ENCODE peak calls at places on chromosomes 13 and 19, in eight cellular contexts. One of them, this sample, is unnamed.

GRCh38 chr19:1041835-1042685 is 2.2 kb downstream of the ABCA7 start:
- DNase-seq in brain microvascular endothelial cell: no peak
- DNase-seq in fibroblast of pulmonary artery: no peak
- DNase-seq in WERI-Rb-1: no peak
- DNase-seq in HCT116: peak; percentile 90
- DNase-seq in A673: peak; percentile 85
- DNase-seq in kidney epithelial cell: no peak
- DNase-seq in astrocyte of the spinal cord: no peak
- DNase-seq in this sample: no peak

GRCh38 chr19:55447421-55448174 is 4.5 kb upstream of the SHISA7 start:
- DNase-seq in brain microvascular endothelial cell: no peak
- DNase-seq in fibroblast of pulmonary artery: peak; percentile 35
- DNase-seq in WERI-Rb-1: no peak
- DNase-seq in HCT116: no peak
- DNase-seq in A673: peak; percentile 80
- DNase-seq in kidney epithelial cell: no peak
- DNase-seq in astrocyte of the spinal cord: peak; percentile 9
- DNase-seq in this sample: peak; percentile 74

GRCh38 chr19:46192990-46193650 is 36.4 kb upstream of the IGFL1 start:
- DNase-seq in brain microvascular endothelial cell: peak; percentile 79
- DNase-seq in fibroblast of pulmonary artery: peak; percentile 69
- DNase-seq in WERI-Rb-1: no peak
- DNase-seq in HCT116: no peak
- DNase-seq in A673: peak; percentile 68
- DNase-seq in kidney epithelial cell: no peak
- DNase-seq in astrocyte of the spinal cord: peak; percentile 17
- DNase-seq in this sample: peak; percentile 65

GRCh38 chr13:32136716-32137115 is 105.1 kb downstream of the FRY start:
- DNase-seq in brain microvascular endothelial cell: no peak
- DNase-seq in fibroblast of pulmonary artery: no peak
- DNase-seq in WERI-Rb-1: no peak
- DNase-seq in HCT116: no peak
- DNase-seq in A673: no peak
- DNase-seq in kidney epithelial cell: no peak
- DNase-seq in astrocyte of the spinal cord: no peak
- DNase-seq in this sample: no peak

GRCh38 chr13:40060318-40061007 is 405.0 kb downstream of the COG6 start:
- DNase-seq in brain microvascular endothelial cell: peak; percentile 79
- DNase-seq in fibroblast of pulmonary artery: peak; percentile 72
- DNase-seq in WERI-Rb-1: no peak
- DNase-seq in HCT116: no peak
- DNase-seq in A673: peak; percentile 87
- DNase-seq in kidney epithelial cell: no peak
- DNase-seq in astrocyte of the spinal cord: peak; percentile 79
- DNase-seq in this sample: peak; percentile 75

GRCh38 chr19:55353803-55354697 is 469 bp downstream of the COX6B2 start:
- DNase-seq in brain microvascular endothelial cell: peak; percentile 40
- DNase-seq in fibroblast of pulmonary artery: peak; percentile 41
- DNase-seq in WERI-Rb-1: peak; percentile 73
- DNase-seq in HCT116: peak; percentile 23
- DNase-seq in A673: peak; percentile 73
- DNase-seq in kidney epithelial cell: no peak
- DNase-seq in astrocyte of the spinal cord: peak; percentile 52
- DNase-seq in this sample: peak; percentile 68

GRCh38 chr13:94176576-94176975 is 302.9 kb downstream of the DCT start:
- DNase-seq in brain microvascular endothelial cell: no peak
- DNase-seq in fibroblast of pulmonary artery: no peak
- DNase-seq in WERI-Rb-1: no peak
- DNase-seq in HCT116: no peak
- DNase-seq in A673: no peak
- DNase-seq in kidney epithelial cell: no peak
- DNase-seq in astrocyte of the spinal cord: peak; percentile 12
- DNase-seq in this sample: peak; percentile 21

GRCh38 chr13:59677966-59678814 is 485.5 kb downstream of the DIAPH3 start:
- DNase-seq in brain microvascular endothelial cell: peak; percentile 76
- DNase-seq in fibroblast of pulmonary artery: peak; percentile 87
- DNase-seq in WERI-Rb-1: no peak
- DNase-seq in HCT116: peak; percentile 29
- DNase-seq in A673: peak; percentile 84
- DNase-seq in kidney epithelial cell: peak; percentile 12
- DNase-seq in astrocyte of the spinal cord: peak; percentile 71
- DNase-seq in this sample: peak; percentile 9

DNA sequence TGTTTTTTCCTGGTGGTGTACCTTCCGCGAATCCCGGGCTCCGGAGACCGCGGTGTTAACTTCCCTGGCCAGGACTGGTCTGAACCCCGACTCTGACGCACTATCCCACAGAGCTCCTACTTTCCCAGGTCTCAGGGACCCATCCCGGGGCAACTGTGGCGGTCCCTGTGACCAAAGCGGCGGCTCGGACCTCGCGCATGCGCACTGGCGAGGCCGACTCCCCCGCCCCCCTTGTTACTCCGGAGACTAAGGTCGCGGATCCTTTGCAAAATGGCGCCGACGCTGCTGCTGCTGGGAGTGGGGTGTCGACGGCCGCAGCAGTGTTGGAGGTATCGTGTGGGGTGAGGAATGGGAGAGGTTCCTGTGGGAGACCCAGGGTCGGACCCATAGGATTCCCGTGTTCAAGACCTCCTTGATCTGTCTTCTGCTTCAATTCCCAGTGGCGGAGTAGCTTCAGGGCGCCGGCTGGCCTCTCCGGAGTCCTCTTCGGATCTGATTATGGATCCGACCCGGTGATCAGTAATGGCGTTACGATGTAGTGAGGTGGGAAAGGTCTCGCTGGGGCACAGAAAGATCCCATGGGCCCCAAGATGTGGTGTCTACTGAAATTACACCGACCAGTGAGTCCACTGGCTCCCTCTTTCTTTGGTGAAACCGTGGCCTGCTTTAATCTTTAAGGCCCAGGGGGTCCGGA is 66.6 kb upstream of the ZNF527 start:
- DNase-seq in brain microvascular endothelial cell: no peak
- DNase-seq in fibroblast of pulmonary artery: no peak
- DNase-seq in WERI-Rb-1: peak; percentile 77
- DNase-seq in HCT116: no peak
- DNase-seq in A673: no peak
- DNase-seq in kidney epithelial cell: no peak
- DNase-seq in astrocyte of the spinal cord: no peak
- DNase-seq in this sample: peak; percentile 41
- H3K4me3 ChIP-seq in brain microvascular endothelial cell: peak overlapping the region; percentile 34
- H3K4me3 ChIP-seq in fibroblast of pulmonary artery: peak overlapping the region; percentile 38
- H3K4me3 ChIP-seq in WERI-Rb-1: peak overlapping the region; percentile 56
- H3K4me3 ChIP-seq in HCT116: no peak overlapping the region
- H3K4me3 ChIP-seq in A673: no peak overlapping the region
- H3K4me3 ChIP-seq in kidney epithelial cell: no peak overlapping the region
- H3K4me3 ChIP-seq in astrocyte of the spinal cord: peak overlapping the region; percentile 16
- H3K4me3 ChIP-seq in this sample: peak overlapping the region; percentile 35

GRCh38 chr19:11145147-11145924 is 10.2 kb downstream of the SPC24 start:
- DNase-seq in brain microvascular endothelial cell: no peak
- DNase-seq in fibroblast of pulmonary artery: no peak
- DNase-seq in WERI-Rb-1: no peak
- DNase-seq in HCT116: no peak
- DNase-seq in A673: peak; percentile 32
- DNase-seq in kidney epithelial cell: no peak
- DNase-seq in astrocyte of the spinal cord: no peak
- DNase-seq in this sample: no peak

GRCh38 chr19:11141937-11142527 is 13.6 kb downstream of the SPC24 start:
- DNase-seq in brain microvascular endothelial cell: no peak
- DNase-seq in fibroblast of pulmonary artery: no peak
- DNase-seq in WERI-Rb-1: no peak
- DNase-seq in HCT116: no peak
- DNase-seq in A673: no peak
- DNase-seq in kidney epithelial cell: no peak
- DNase-seq in astrocyte of the spinal cord: no peak
- DNase-seq in this sample: peak; percentile 18

GRCh38 chr19:11138659-11139526 is 16.7 kb downstream of the SPC24 start:
- DNase-seq in brain microvascular endothelial cell: peak; percentile 73
- DNase-seq in fibroblast of pulmonary artery: peak; percentile 79
- DNase-seq in WERI-Rb-1: peak; percentile 78
- DNase-seq in HCT116: no peak
- DNase-seq in A673: peak; percentile 85
- DNase-seq in kidney epithelial cell: peak; percentile 53
- DNase-seq in astrocyte of the spinal cord: peak; percentile 81
- DNase-seq in this sample: peak; percentile 89

GRCh38 chr19:11140896-11141295 is 14.7 kb downstream of the SPC24 start:
- DNase-seq in brain microvascular endothelial cell: no peak
- DNase-seq in fibroblast of pulmonary artery: no peak
- DNase-seq in WERI-Rb-1: no peak
- DNase-seq in HCT116: no peak
- DNase-seq in A673: no peak
- DNase-seq in kidney epithelial cell: no peak
- DNase-seq in astrocyte of the spinal cord: no peak
- DNase-seq in this sample: no peak

GRCh38 chr19:11142528-11143171 is 12.9 kb downstream of the SPC24 start:
- DNase-seq in brain microvascular endothelial cell: peak; percentile 93
- DNase-seq in fibroblast of pulmonary artery: peak; percentile 98
- DNase-seq in WERI-Rb-1: no peak
- DNase-seq in HCT116: peak; percentile 79
- DNase-seq in A673: peak; percentile 62
- DNase-seq in kidney epithelial cell: peak; percentile 68
- DNase-seq in astrocyte of the spinal cord: peak; percentile 96
- DNase-seq in this sample: peak; percentile 98
- H3K4me3 ChIP-seq in brain microvascular endothelial cell: peak overlapping the region; percentile 29
- H3K4me3 ChIP-seq in fibroblast of pulmonary artery: peak overlapping the region; percentile 29
- H3K4me3 ChIP-seq in WERI-Rb-1: no peak overlapping the region
- H3K4me3 ChIP-seq in HCT116: peak overlapping the region; percentile 58
- H3K4me3 ChIP-seq in A673: peak overlapping the region; percentile 23
- H3K4me3 ChIP-seq in kidney epithelial cell: no peak overlapping the region
- H3K4me3 ChIP-seq in astrocyte of the spinal cord: no peak overlapping the region
- H3K4me3 ChIP-seq in this sample: peak overlapping the region; percentile 10

DNA sequence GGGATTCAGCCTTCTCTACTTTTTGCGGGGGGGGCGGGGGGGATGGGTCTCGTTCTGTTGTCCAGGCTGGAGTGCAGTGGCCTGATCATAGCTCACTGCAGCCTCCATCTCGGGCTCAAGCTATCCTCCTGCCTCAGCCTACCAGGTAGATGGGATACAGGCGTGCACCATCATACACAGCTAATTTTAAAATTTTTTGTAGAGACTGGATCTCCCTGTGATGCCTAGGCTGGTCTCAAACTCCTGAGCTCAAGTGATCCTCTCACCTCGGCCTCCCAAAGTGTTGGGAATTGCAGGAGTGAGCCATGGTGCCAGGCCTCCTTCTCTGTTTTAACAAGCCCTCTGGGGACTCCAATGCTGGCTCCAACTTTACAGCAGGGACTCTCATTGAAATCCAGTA is 569 bp upstream of the ZNF792 start:
- DNase-seq in brain microvascular endothelial cell: no peak
- DNase-seq in fibroblast of pulmonary artery: no peak
- DNase-seq in WERI-Rb-1: no peak
- DNase-seq in HCT116: no peak
- DNase-seq in A673: no peak
- DNase-seq in kidney epithelial cell: no peak
- DNase-seq in astrocyte of the spinal cord: no peak
- DNase-seq in this sample: no peak
- H3K4me3 ChIP-seq in brain microvascular endothelial cell: no peak overlapping the region
- H3K4me3 ChIP-seq in fibroblast of pulmonary artery: no peak overlapping the region
- H3K4me3 ChIP-seq in WERI-Rb-1: peak overlapping the region; percentile 75
- H3K4me3 ChIP-seq in HCT116: peak overlapping the region; percentile 85
- H3K4me3 ChIP-seq in A673: no peak overlapping the region
- H3K4me3 ChIP-seq in kidney epithelial cell: no peak overlapping the region
- H3K4me3 ChIP-seq in astrocyte of the spinal cord: no peak overlapping the region
- H3K4me3 ChIP-seq in this sample: peak overlapping the region; percentile 69

GRCh38 chr13:30882996-30883766 is 22.9 kb upstream of the MEDAG start:
- DNase-seq in brain microvascular endothelial cell: no peak
- DNase-seq in fibroblast of pulmonary artery: no peak
- DNase-seq in WERI-Rb-1: no peak
- DNase-seq in HCT116: no peak
- DNase-seq in A673: no peak
- DNase-seq in kidney epithelial cell: no peak
- DNase-seq in astrocyte of the spinal cord: no peak
- DNase-seq in this sample: no peak

GRCh38 chr13:30881931-30882899 is 23.9 kb upstream of the MEDAG start:
- DNase-seq in brain microvascular endothelial cell: no peak
- DNase-seq in fibroblast of pulmonary artery: no peak
- DNase-seq in WERI-Rb-1: no peak
- DNase-seq in HCT116: no peak
- DNase-seq in A673: peak; percentile 42
- DNase-seq in kidney epithelial cell: no peak
- DNase-seq in astrocyte of the spinal cord: no peak
- DNase-seq in this sample: no peak

GRCh38 chr13:30880151-30880551 is 25.9 kb upstream of the MEDAG start:
- DNase-seq in brain microvascular endothelial cell: peak; percentile 16
- DNase-seq in fibroblast of pulmonary artery: no peak
- DNase-seq in WERI-Rb-1: no peak
- DNase-seq in HCT116: no peak
- DNase-seq in A673: no peak
- DNase-seq in kidney epithelial cell: no peak
- DNase-seq in astrocyte of the spinal cord: peak; percentile 60
- DNase-seq in this sample: peak; percentile 72

GRCh38 chr13:30881191-30881651 is 24.9 kb upstream of the MEDAG start:
- DNase-seq in brain microvascular endothelial cell: no peak
- DNase-seq in fibroblast of pulmonary artery: peak; percentile 31
- DNase-seq in WERI-Rb-1: no peak
- DNase-seq in HCT116: no peak
- DNase-seq in A673: no peak
- DNase-seq in kidney epithelial cell: no peak
- DNase-seq in astrocyte of the spinal cord: no peak
- DNase-seq in this sample: no peak

GRCh38 chr13:30880756-30881155 is 25.3 kb upstream of the MEDAG start:
- DNase-seq in brain microvascular endothelial cell: peak; percentile 89
- DNase-seq in fibroblast of pulmonary artery: peak; percentile 89
- DNase-seq in WERI-Rb-1: no peak
- DNase-seq in HCT116: no peak
- DNase-seq in A673: no peak
- DNase-seq in kidney epithelial cell: no peak
- DNase-seq in astrocyte of the spinal cord: peak; percentile 93
- DNase-seq in this sample: peak; percentile 95
- H3K4me3 ChIP-seq in brain microvascular endothelial cell: no peak overlapping the region
- H3K4me3 ChIP-seq in fibroblast of pulmonary artery: no peak overlapping the region
- H3K4me3 ChIP-seq in WERI-Rb-1: no peak overlapping the region
- H3K4me3 ChIP-seq in HCT116: no peak overlapping the region
- H3K4me3 ChIP-seq in A673: no peak overlapping the region
- H3K4me3 ChIP-seq in kidney epithelial cell: no peak overlapping the region
- H3K4me3 ChIP-seq in astrocyte of the spinal cord: no peak overlapping the region
- H3K4me3 ChIP-seq in this sample: no peak overlapping the region

GRCh38 chr19:8577247-8577646 is at the start of gene MYO1F:
- DNase-seq in brain microvascular endothelial cell: no peak
- DNase-seq in fibroblast of pulmonary artery: no peak
- DNase-seq in WERI-Rb-1: no peak
- DNase-seq in HCT116: no peak
- DNase-seq in A673: no peak
- DNase-seq in kidney epithelial cell: no peak
- DNase-seq in astrocyte of the spinal cord: no peak
- DNase-seq in this sample: no peak

GRCh38 chr19:8575467-8575997 is 1.7 kb downstream of the MYO1F start:
- DNase-seq in brain microvascular endothelial cell: peak; percentile 12
- DNase-seq in fibroblast of pulmonary artery: peak; percentile 40
- DNase-seq in WERI-Rb-1: no peak
- DNase-seq in HCT116: no peak
- DNase-seq in A673: peak; percentile 43
- DNase-seq in kidney epithelial cell: no peak
- DNase-seq in astrocyte of the spinal cord: peak; percentile 55
- DNase-seq in this sample: peak; percentile 27

GRCh38 chr19:8578642-8579265 is 1.5 kb upstream of the MYO1F start:
- DNase-seq in brain microvascular endothelial cell: peak; percentile 63
- DNase-seq in fibroblast of pulmonary artery: peak; percentile 72
- DNase-seq in WERI-Rb-1: peak; percentile 71
- DNase-seq in HCT116: peak; percentile 47
- DNase-seq in A673: peak; percentile 81
- DNase-seq in kidney epithelial cell: no peak
- DNase-seq in astrocyte of the spinal cord: peak; percentile 65
- DNase-seq in this sample: no peak

GRCh38 chr19:8577741-8578140 is 499 bp upstream of the MYO1F start:
- DNase-seq in brain microvascular endothelial cell: no peak
- DNase-seq in fibroblast of pulmonary artery: no peak
- DNase-seq in WERI-Rb-1: no peak
- DNase-seq in HCT116: no peak
- DNase-seq in A673: no peak
- DNase-seq in kidney epithelial cell: no peak
- DNase-seq in astrocyte of the spinal cord: no peak
- DNase-seq in this sample: no peak

GRCh38 chr19:8576273-8576993 is 809 bp downstream of the MYO1F start:
- DNase-seq in brain microvascular endothelial cell: no peak
- DNase-seq in fibroblast of pulmonary artery: no peak
- DNase-seq in WERI-Rb-1: no peak
- DNase-seq in HCT116: no peak
- DNase-seq in A673: no peak
- DNase-seq in kidney epithelial cell: no peak
- DNase-seq in astrocyte of the spinal cord: no peak
- DNase-seq in this sample: no peak
- H3K4me3 ChIP-seq in brain microvascular endothelial cell: no peak overlapping the region
- H3K4me3 ChIP-seq in fibroblast of pulmonary artery: no peak overlapping the region
- H3K4me3 ChIP-seq in WERI-Rb-1: no peak overlapping the region
- H3K4me3 ChIP-seq in HCT116: no peak overlapping the region
- H3K4me3 ChIP-seq in A673: no peak overlapping the region
- H3K4me3 ChIP-seq in kidney epithelial cell: no peak overlapping the region
- H3K4me3 ChIP-seq in astrocyte of the spinal cord: no peak overlapping the region
- H3K4me3 ChIP-seq in this sample: no peak overlapping the region